ENCODE peak calls at places on chromosomes 2 and 18, in ten cellular contexts. V is astrocyte of the cerebellum; S is HFF-Myc; O is CD8-positive, alpha-beta T cell; W is heart right ventricle; J is upper lobe of right lung; T is GM12865; Q is mesendoderm; N is cardiac fibroblast; R is bronchial epithelial cell. K is an unnamed sample.

GRCh38 chr2:105102963-105103421 is 65.1 kb downstream of the MRPS9 start:
- DNase-seq in S (peak; percentile 66), O (no peak), Q (peak; percentile 99), T (no peak), N (peak; percentile 66), R (peak; percentile 65), J (no peak), W (no peak), V (peak; percentile 56), K (peak; percentile 41)

GRCh38 chr2:1912771-1913170 is 168.5 kb upstream of the PXDN start:
- DNase-seq in J (no peak), T (no peak), R (no peak), N (no peak), W (no peak), Q (no peak), O (no peak), S (no peak), V (no peak), K (no peak)

GRCh38 chr18:45621068-45621511 is 5.8 kb downstream of the SLC14A2 start:
- DNase-seq in V (no peak), S (no peak), W (no peak), Q (peak; percentile 74), O (peak; percentile 39), J (no peak), T (peak; percentile 48), N (peak; percentile 58), R (peak; percentile 48), K (peak; percentile 52)

GRCh38 chr2:14324308-14324707 is 308.2 kb upstream of the LRATD1 start:
- DNase-seq in R (no peak), J (no peak), V (no peak), S (no peak), Q (no peak), T (no peak), W (no peak), O (no peak), N (peak; percentile 47), K (no peak)

GRCh38 chr18:68150976-68151375 is 563.9 kb downstream of the TMX3 start:
- DNase-seq in O (no peak), W (no peak), S (no peak), T (no peak), J (no peak), Q (no peak), N (no peak), R (peak; percentile 65), V (no peak), K (no peak)

GRCh38 chr18:57208056-57208455 is 61.2 kb downstream of the BOD1L2 start:
- DNase-seq in O (no peak), R (no peak), V (no peak), N (no peak), S (no peak), Q (peak; percentile 80), T (no peak), J (no peak), W (no peak), K (no peak)

GRCh38 chr2:237156131-237156856 is 70.6 kb downstream of the COPS8 start:
- DNase-seq in S (no peak), J (no peak), T (peak; percentile 15), N (peak; percentile 94), Q (no peak), R (no peak), O (no peak), W (peak; percentile 48), V (peak; percentile 70), K (peak; percentile 77)

GRCh38 chr2:20620696-20621365 is 30.1 kb downstream of the HS1BP3 start:
- DNase-seq in S (no peak), R (no peak), N (no peak), O (no peak), T (no peak), W (no peak), V (no peak), Q (no peak), J (peak; percentile 54), K (no peak)

GRCh38 chr2:237875234-237876055 is 16.0 kb downstream of the RAMP1 start:
- DNase-seq in T (no peak), V (no peak), J (peak; percentile 57), Q (no peak), N (no peak), W (no peak), R (no peak), S (no peak), O (no peak), K (no peak)

GRCh38 chr2:210195066-210195852 is 24.1 kb upstream of the KANSL1L start:
- DNase-seq in J (no peak), R (peak; percentile 73), N (peak; percentile 76), T (peak; percentile 53), W (no peak), S (peak; percentile 22), Q (peak; percentile 34), O (no peak), V (peak; percentile 41), K (peak; percentile 76)

GRCh38 chr2:44086639-44087036 is 82.0 kb upstream of the PPM1B start:
- DNase-seq in S (no peak), J (no peak), N (no peak), Q (peak; percentile 42), T (no peak), V (no peak), O (no peak), R (no peak), W (no peak), K (no peak)
- H3K4me3 ChIP-seq in S (no peak overlapping the region), J (peak overlapping the region; percentile 40), N (no peak overlapping the region), Q (peak overlapping the region; percentile 24), T (no peak overlapping the region), V (peak overlapping the region; percentile 26), O (no peak overlapping the region), R (no peak overlapping the region), W (peak overlapping the region; percentile 53), K (peak overlapping the region; percentile 47)

DNA sequence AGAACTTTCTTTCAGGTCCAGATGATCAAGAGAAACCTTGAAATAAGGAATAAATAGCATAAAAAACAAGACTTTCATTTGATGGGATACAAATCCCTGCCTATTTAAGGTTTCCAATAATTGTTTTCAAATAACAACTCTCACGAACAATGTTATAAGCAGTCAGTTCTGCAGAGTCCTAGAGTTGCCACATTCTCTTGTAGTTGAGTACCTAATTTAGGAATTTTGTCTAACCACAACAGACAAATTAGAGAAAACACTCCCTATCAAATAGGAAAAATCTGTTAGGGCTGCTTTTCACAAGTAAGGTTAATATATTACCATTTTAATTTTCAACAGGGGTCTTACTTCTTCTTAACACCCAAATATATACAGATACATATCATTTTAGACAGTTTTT is 130.1 kb upstream of the CDH20 start:
- DNase-seq in N (peak; percentile 20), T (no peak), V (peak; percentile 19), R (peak; percentile 8), J (no peak), W (no peak), O (no peak), Q (no peak), S (no peak), K (no peak)
- H3K4me3 ChIP-seq in N (no peak overlapping the region), T (no peak overlapping the region), V (no peak overlapping the region), R (no peak overlapping the region), J (no peak overlapping the region), W (no peak overlapping the region), O (no peak overlapping the region), Q (no peak overlapping the region), S (no peak overlapping the region), K (no peak overlapping the region)

DNA sequence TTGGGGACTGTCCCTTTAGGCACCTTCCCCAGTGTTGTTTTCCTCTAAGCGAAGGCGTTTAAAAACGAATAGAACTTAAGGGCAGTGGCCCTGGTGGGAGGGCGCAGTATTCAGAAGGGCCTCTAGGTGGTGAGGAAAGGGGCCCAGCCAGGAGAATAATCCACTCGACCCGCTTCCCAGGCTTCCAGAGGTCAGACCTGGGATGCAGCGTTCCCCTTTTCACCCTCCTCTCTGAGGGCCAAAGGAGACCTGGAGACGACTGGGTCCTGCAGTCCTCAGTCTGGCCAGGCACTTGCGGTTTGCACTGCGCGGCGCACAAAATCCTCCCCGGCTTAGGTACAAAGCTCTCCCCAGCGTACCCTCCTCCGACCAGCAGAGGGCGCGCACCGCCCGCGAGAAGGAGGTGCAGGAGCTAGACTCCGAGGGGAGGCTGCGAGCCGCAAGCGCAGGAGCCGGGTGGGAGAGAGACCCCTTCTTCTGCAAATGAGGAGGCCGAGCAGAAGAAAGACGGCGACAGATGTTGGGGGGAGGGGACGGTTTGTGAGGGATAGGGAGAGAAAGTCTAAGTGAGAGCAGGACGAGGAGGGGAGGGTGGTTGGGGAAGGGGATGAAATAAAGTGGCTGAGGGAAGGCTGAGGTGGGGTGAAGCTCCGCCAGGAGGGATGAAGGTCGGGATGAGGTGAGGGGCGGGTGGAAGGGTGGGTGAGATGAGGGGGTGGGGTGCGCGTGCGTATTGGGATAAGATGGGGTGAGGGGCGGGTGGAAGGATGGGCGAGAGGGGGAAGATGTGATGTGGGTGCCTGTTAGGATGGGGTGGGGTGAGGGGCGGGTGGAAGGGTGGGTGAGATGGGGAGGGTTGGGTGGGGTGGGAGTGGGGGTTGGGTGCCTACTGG is 4.9 kb downstream of the FEV start:
- DNase-seq in N (peak; percentile 84), S (peak; percentile 33), Q (peak; percentile 92), W (peak; percentile 82), J (peak; percentile 92), R (peak; percentile 62), O (peak; percentile 83), V (peak; percentile 24), T (peak; percentile 87), K (peak; percentile 84)
- H3K4me3 ChIP-seq in N (peak overlapping the region; percentile 22), S (no peak overlapping the region), Q (no peak overlapping the region), W (no peak overlapping the region), J (peak overlapping the region; percentile 14), R (no peak overlapping the region), O (peak overlapping the region; percentile 3), V (no peak overlapping the region), T (no peak overlapping the region), K (peak overlapping the region; percentile 33)

GRCh38 chr2:181984814-181985631 is 630 bp upstream of the PPP1R1C start:
- DNase-seq in Q (no peak), S (no peak), W (no peak), R (no peak), T (no peak), V (no peak), J (no peak), N (no peak), O (no peak), K (no peak)

GRCh38 chr2:181984060-181984459 is 1.6 kb upstream of the PPP1R1C start:
- DNase-seq in N (no peak), V (no peak), O (no peak), T (no peak), S (no peak), Q (no peak), W (no peak), R (no peak), J (no peak), K (no peak)

GRCh38 chr2:181989099-181989498 is 3.4 kb downstream of the PPP1R1C start:
- DNase-seq in J (no peak), R (no peak), O (no peak), V (no peak), T (no peak), Q (no peak), S (no peak), W (no peak), N (no peak), K (no peak)

GRCh38 chr2:181988154-181988924 is 2.7 kb downstream of the PPP1R1C start:
- DNase-seq in R (peak; percentile 12), O (no peak), W (no peak), S (no peak), Q (peak; percentile 33), J (no peak), N (no peak), V (no peak), T (no peak), K (no peak)

DNA sequence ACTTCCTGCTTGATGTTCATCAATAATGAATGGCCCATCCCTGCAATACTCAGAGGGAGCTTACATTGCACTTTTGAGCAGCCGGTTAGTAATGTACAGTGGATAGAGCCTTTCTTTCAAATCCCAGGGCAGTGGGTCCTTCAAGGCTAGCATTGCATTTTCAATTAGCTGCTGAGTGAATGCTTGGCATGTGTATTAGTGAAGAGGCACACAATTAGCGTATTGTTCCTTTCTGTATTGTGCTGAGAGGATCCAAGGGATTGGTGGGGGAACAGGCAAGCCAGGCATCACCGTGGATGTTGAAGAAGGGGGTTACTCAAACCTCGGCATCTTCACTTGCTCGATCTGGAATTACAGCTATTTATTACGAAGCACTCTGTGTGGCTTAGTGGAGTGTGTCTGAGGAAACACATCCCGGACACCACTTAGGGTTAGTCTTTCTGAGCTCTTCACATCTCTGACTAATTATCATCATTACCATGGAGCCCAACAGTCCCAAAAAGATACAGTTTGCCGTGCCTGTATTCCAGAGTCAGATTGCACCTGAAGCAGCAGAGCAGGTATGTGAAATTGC is at the start of gene PPP1R1C:
- DNase-seq in Q (no peak), V (no peak), N (no peak), R (no peak), T (no peak), W (no peak), S (no peak), O (no peak), J (no peak), K (no peak)
- H3K4me3 ChIP-seq in Q (no peak within 1 kb of the TSS), V (no peak within 1 kb of the TSS), N (no peak within 1 kb of the TSS), R (no peak within 1 kb of the TSS), T (no peak within 1 kb of the TSS), W (peak within 1 kb of the TSS; percentile 44), S (no peak within 1 kb of the TSS), O (no peak within 1 kb of the TSS), J (no peak within 1 kb of the TSS), K (no peak within 1 kb of the TSS)